ENCODE peak calls at places on chromosomes 12 and 14, in eight cellular contexts. S is activated CD8-positive, alpha-beta memory T cell treated with anti-CD3 and anti-CD28 coated beads for 1 hour; N is activated T-cell treated with anti-CD3 and anti-CD28 coated beads, Interleukin-2, amount 50 U/mL, for 4 hours; K is NCI-H1105; O is cardiac septum; P is T-helper 1 cell; X is GM04504; F is PC-3. T is an unnamed sample.

GRCh38 chr12:153080-153746 is 60.7 kb downstream of the SLC6A12 start:
- DNase-seq in P (peak; percentile 19), S (no peak), F (peak; percentile 63), X (no peak), N (peak; percentile 34), O (no peak), K (peak; percentile 10), T (peak; percentile 67)

GRCh38 chr14:59275668-59276067 is 87.2 kb downstream of the DAAM1 start:
- DNase-seq in O (no peak), X (peak; percentile 70), K (no peak), F (peak; percentile 100), N (no peak), S (no peak), P (no peak), T (peak; percentile 64)

GRCh38 chr12:12585115-12585862 is 22.6 kb upstream of the DUSP16 start:
- DNase-seq in N (no peak), F (peak; percentile 47), P (no peak), K (no peak), O (no peak), X (no peak), S (no peak), T (no peak)

GRCh38 chr14:82951171-82951570 is 1417.5 kb upstream of the SEL1L start:
- DNase-seq in P (no peak), O (no peak), X (no peak), N (no peak), S (no peak), F (no peak), K (no peak), T (no peak)

GRCh38 chr14:32883189-32883588 is 55.5 kb upstream of the NPAS3 start:
- DNase-seq in P (no peak), X (no peak), F (peak; percentile 35), N (no peak), S (no peak), K (no peak), O (no peak), T (no peak)

GRCh38 chr12:50184261-50184660 is 17.1 kb upstream of the CERS5 start:
- DNase-seq in K (no peak), X (no peak), S (no peak), N (no peak), P (no peak), F (no peak), O (no peak), T (no peak)

GRCh38 chr12:25018146-25018545 is 69.2 kb upstream of the BCAT1 start:
- DNase-seq in X (no peak), F (no peak), S (no peak), O (no peak), P (no peak), K (no peak), N (no peak), T (no peak)

GRCh38 chr12:130126023-130126432 is 36.2 kb upstream of the FZD10 start:
- DNase-seq in O (no peak), S (no peak), K (no peak), P (no peak), N (no peak), X (no peak), F (no peak), T (no peak)

GRCh38 chr12:9615420-9616135 is 7.9 kb upstream of the KLRB1 start:
- DNase-seq in X (no peak), O (no peak), K (no peak), S (no peak), P (no peak), N (no peak), F (no peak), T (no peak)

GRCh38 chr14:94886931-94887330 is 117.0 kb upstream of the GSC start:
- DNase-seq in P (no peak), X (no peak), N (no peak), K (no peak), S (no peak), O (no peak), F (no peak), T (no peak)

GRCh38 chr12:12527820-12528296 is 34.8 kb downstream of the DUSP16 start:
- DNase-seq in P (no peak), S (no peak), N (no peak), X (no peak), K (no peak), O (no peak), F (no peak), T (no peak)

GRCh38 chr14:104186575-104186974 is 48.2 kb downstream of the KIF26A start:
- DNase-seq in K (no peak), X (no peak), O (no peak), N (no peak), P (no peak), S (no peak), F (no peak), T (no peak)

T was measured in GM03348.